ENCODE peak calls at places on chromosome 2, in nine cellular contexts. M is ovary, T is psoas muscle, W is stomach, V is GM23248, X is tibial artery, A is breast epithelium, R is cardiac muscle cell, C is astrocyte. O is an unnamed sample. For H3K27me3, the result is how much of the 10 kb centered on the place peaks cover.

GRCh38 chr2:47016172-47016913 is 100.7 kb upstream of the MCFD2 start:
- DNase-seq in T (peak), R (peak), C (peak), A (no peak), W (no peak), X (no peak), M (no peak), V (peak), O (peak)

GRCh38 chr2:127293758-127294562 is at the start of gene ERCC3:
- DNase-seq in R (peak), A (peak), X (peak), T (peak), V (peak), C (peak), M (peak), W (peak), O (peak)

GRCh38 chr2:1936411-1936980 is 192.2 kb upstream of the PXDN start:
- DNase-seq in V (no peak), C (no peak), M (no peak), A (no peak), W (no peak), X (no peak), R (no peak), T (no peak), O (no peak)

GRCh38 chr2:241821460-241822263 is 12.7 kb downstream of the NEU4 start:
- DNase-seq in M (no peak), V (no peak), R (no peak), W (no peak), T (no peak), C (no peak), X (peak), A (peak), O (no peak)

GRCh38 chr2:199070550-199070949 is 387.2 kb downstream of the SATB2 start:
- DNase-seq in V (no peak), M (no peak), X (no peak), T (no peak), W (no peak), A (no peak), R (no peak), C (no peak), O (no peak)

GRCh38 chr2:8640498-8640897 is 41.4 kb upstream of the ID2 start:
- DNase-seq in C (no peak), X (no peak), T (no peak), R (no peak), A (no peak), W (no peak), M (no peak), V (no peak), O (no peak)

GRCh38 chr2:127637725-127638252 is 8.2 kb upstream of the GPR17 start:
- DNase-seq in T (peak), R (peak), A (no peak), W (no peak), V (peak), C (peak), X (no peak), M (no peak), O (no peak)

GRCh38 chr2:26016012-26016742 is 17.7 kb upstream of the RAB10 start:
- DNase-seq in M (no peak), R (peak), V (no peak), C (no peak), X (no peak), A (no peak), W (no peak), T (no peak), O (no peak)

GRCh38 chr2:20507166-20507692 is 60.4 kb downstream of the RHOB start:
- DNase-seq in V (peak), R (no peak), T (no peak), W (no peak), A (no peak), M (no peak), X (no peak), C (peak), O (peak)

DNA sequence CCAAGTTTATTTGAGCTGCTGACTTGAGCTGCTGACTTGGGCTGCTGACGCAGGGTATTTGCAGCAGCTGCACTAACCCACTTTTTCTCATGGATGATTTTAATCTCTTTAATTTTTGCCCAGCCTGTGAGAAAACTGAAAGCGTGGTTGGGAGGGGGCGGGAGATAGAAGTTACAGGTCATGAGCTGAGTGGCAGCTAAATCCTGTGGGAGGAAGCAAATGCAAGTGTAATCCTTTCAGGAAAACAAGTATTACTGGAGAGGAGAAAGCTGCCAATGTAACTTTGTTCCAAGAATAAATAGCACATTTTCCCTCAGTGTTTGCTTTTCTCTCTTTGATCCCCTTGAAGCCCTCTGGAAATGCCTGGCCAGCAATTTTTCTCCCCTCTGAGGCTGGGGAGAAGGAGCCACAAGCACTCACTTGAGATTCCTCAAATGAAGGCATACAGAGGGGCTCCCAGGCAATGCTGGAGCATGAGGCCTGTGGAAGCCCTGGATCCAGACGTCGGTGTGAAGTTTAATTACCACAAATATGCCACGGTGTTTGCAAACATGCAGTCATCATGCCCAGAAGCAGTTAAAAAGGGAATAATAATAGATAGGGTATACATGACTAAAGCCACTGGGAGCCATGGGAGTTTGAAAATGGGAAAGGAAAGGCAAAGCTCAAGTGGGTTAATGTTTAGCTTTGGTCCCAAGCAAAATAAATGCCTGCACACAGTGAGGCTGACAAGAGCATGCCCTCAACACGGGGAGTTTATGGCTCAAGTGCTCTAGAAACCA is 10.4 kb upstream of the EVA1A start:
- DNase-seq in R (peak), A (no peak), X (no peak), C (peak), T (no peak), V (peak), M (peak), W (no peak), O (no peak)
- H3K27ac ChIP-seq in R (no peak), A (no peak), X (no peak), C (peak), T (no peak), V (peak), M (no peak), W (peak), O (no peak)

GRCh38 chr2:121284424-121285076 is 452 bp downstream of the TFCP2L1 start:
- DNase-seq in M (no peak), A (no peak), C (no peak), T (no peak), R (no peak), V (no peak), X (no peak), W (no peak), O (no peak)
- H3K27me3 ChIP-seq in M (under half), A (under half), C (under half), T (under half), R (half or more), V (half or more), X (under half), W (half or more), O (under half)

DNA sequence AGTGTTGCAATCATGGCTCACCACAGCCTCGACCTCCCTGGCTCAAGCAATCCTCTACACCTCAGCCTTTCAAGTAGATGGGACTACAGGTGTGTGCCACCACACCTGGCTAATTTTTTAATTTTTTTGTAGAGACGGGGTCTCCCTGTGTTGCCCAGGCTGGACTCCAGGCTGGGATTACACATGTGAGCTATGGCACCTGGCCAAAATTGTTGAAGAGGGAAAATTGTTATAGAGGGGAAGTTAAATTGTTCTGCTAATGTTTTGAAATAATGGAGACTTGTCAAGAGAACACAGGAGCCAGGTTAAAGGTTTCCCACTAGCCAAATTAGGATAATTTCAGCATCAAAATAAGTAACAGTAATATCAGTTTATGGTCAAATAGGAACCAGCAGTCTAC is 25.1 kb downstream of the PPIG start:
- DNase-seq in X (no peak), W (no peak), T (no peak), M (no peak), A (no peak), R (no peak), V (no peak), C (no peak), O (no peak)
- H3K27ac ChIP-seq in X (no peak), W (no peak), T (no peak), M (no peak), A (no peak), R (no peak), V (no peak), C (no peak), O (no peak)

GRCh38 chr2:75202359-75202758 is 3.0 kb upstream of the TACR1 start:
- DNase-seq in C (no peak), W (no peak), T (no peak), R (no peak), X (no peak), V (no peak), A (no peak), M (no peak), O (no peak)
- H3K27me3 ChIP-seq in C (under half), W (half or more), T (half or more), R (half or more), X (under half), V (under half), A (under half), M (under half), O (under half)

GRCh38 chr2:168602846-168603406 is 146.9 kb downstream of the CERS6 start:
- DNase-seq in W (no peak), V (no peak), T (no peak), X (no peak), R (no peak), C (no peak), M (no peak), A (no peak), O (no peak)
- H3K27ac ChIP-seq in W (no peak), V (no peak), T (no peak), X (no peak), R (no peak), C (no peak), M (no peak), A (no peak), O (no peak)

GRCh38 chr2:206267567-206267966 is 6.9 kb upstream of the ZDBF2 start:
- DNase-seq in C (no peak), V (no peak), W (no peak), X (no peak), A (no peak), R (no peak), T (no peak), M (no peak), O (no peak)
- H3K27me3 ChIP-seq in C (half or more), V (half or more), W (half or more), X (under half), A (under half), R (half or more), T (half or more), M (under half), O (half or more)

GRCh38 chr2:71786291-71787107 is 333.1 kb downstream of the DYSF start:
- DNase-seq in W (no peak), M (no peak), X (peak), C (no peak), A (no peak), R (no peak), T (no peak), V (no peak), O (no peak)

GRCh38 chr2:71785550-71785951 is 332.2 kb downstream of the DYSF start:
- DNase-seq in C (no peak), M (no peak), X (peak), V (no peak), A (no peak), W (no peak), R (no peak), T (peak), O (no peak)

GRCh38 chr2:71788186-71788525 is 334.8 kb downstream of the DYSF start:
- DNase-seq in C (no peak), R (peak), X (no peak), M (no peak), A (no peak), V (no peak), W (no peak), T (no peak), O (no peak)

GRCh38 chr2:71787476-71788185 is 334.3 kb downstream of the DYSF start:
- DNase-seq in C (no peak), V (no peak), M (no peak), X (peak), T (no peak), R (no peak), A (no peak), W (no peak), O (no peak)

GRCh38 chr2:71787108-71787415 is 333.7 kb downstream of the DYSF start:
- DNase-seq in C (no peak), V (no peak), T (no peak), R (no peak), W (no peak), X (no peak), A (no peak), M (no peak), O (no peak)
- H3K27ac ChIP-seq in C (no peak), V (no peak), T (no peak), R (no peak), W (no peak), X (no peak), A (no peak), M (no peak), O (no peak)

GRCh38 chr2:232028631-232029030 is 67.1 kb downstream of the DIS3L2 start:
- DNase-seq in X (no peak), M (no peak), T (no peak), A (no peak), W (no peak), C (peak), V (peak), R (peak), O (no peak)
- H3K27me3 ChIP-seq in X (under half), M (under half), T (under half), A (under half), W (under half), C (under half), V (under half), R (under half), O (under half)

GRCh38 chr2:96336873-96337272 is 1.3 kb downstream of the NCAPH start:
- DNase-seq in M (no peak), V (no peak), T (no peak), A (no peak), C (no peak), W (no peak), X (no peak), R (no peak), O (no peak)
- H3K27ac ChIP-seq in M (no peak), V (no peak), T (no peak), A (no peak), C (no peak), W (no peak), X (no peak), R (no peak), O (no peak)